ENCODE peak calls at places on chromosome 15, in six cellular contexts. H, J, C, N, O and D are unnamed samples. For H3K4me1, the result is how much of the 10 kb centered on the place peaks cover.

GRCh38 chr15:34206016-34206415 is 3.9 kb downstream of the KATNBL1 start:
- DNase-seq in H (peak), O (no peak), N (no peak), J (no peak), C (no peak), D (no peak)

GRCh38 chr15:28094732-28095521 is 4.2 kb downstream of the OCA2 start:
- DNase-seq in O (no peak), J (no peak), H (no peak), C (no peak), N (no peak), D (no peak)

GRCh38 chr15:101124731-101125558 is 126.9 kb downstream of the CHSY1 start:
- DNase-seq in H (peak), C (no peak), O (no peak), J (no peak), N (peak), D (no peak)

GRCh38 chr15:81054236-81054635 is 53.5 kb downstream of the TLNRD1 start:
- DNase-seq in J (no peak), H (peak), N (no peak), O (no peak), C (no peak), D (no peak)

GRCh38 chr15:99982662-99983061 is 249.4 kb upstream of the LYSMD4 start:
- DNase-seq in J (no peak), O (no peak), C (no peak), H (no peak), N (no peak), D (no peak)

GRCh38 chr15:50066202-50066601 is 52.8 kb downstream of the ATP8B4 start:
- DNase-seq in H (peak), N (no peak), O (no peak), C (no peak), J (no peak), D (no peak)

GRCh38 chr15:68581725-68582124 is 2.9 kb downstream of the CORO2B start:
- DNase-seq in J (peak), N (no peak), C (no peak), H (no peak), O (no peak), D (no peak)

GRCh38 chr15:90231028-90232017 is 2.4 kb downstream of the CIB1 start:
- DNase-seq in J (peak), H (no peak), N (no peak), O (peak), C (no peak), D (no peak)

GRCh38 chr15:26772588-26773484 is at the start of gene GABRB3:
- DNase-seq in O (no peak), N (no peak), J (no peak), H (peak), C (peak), D (no peak)

GRCh38 chr15:48330045-48330840 is 986 bp upstream of the DUT start:
- DNase-seq in J (no peak), N (peak), C (no peak), H (peak), O (no peak), D (peak)

GRCh38 chr15:74817370-74817737 is 4.7 kb downstream of the LMAN1L start:
- DNase-seq in J (no peak), H (peak), N (peak), C (no peak), O (no peak), D (peak)

GRCh38 chr15:89396723-89397652 is 62.4 kb upstream of the POLG start:
- DNase-seq in J (no peak), H (no peak), O (no peak), C (no peak), N (no peak), D (no peak)

GRCh38 chr15:63948436-63948835 is 97.8 kb downstream of the DAPK2 start:
- DNase-seq in J (no peak), O (no peak), C (no peak), N (no peak), H (no peak), D (no peak)

GRCh38 chr15:39539466-39539865 is 41.4 kb upstream of the THBS1 start:
- DNase-seq in H (peak), N (no peak), O (no peak), C (no peak), J (no peak), D (no peak)

GRCh38 chr15:51205050-51205707 is 110.5 kb upstream of the TNFAIP8L3 start:
- DNase-seq in J (no peak), O (no peak), C (no peak), N (no peak), H (no peak), D (no peak)

GRCh38 chr15:69031013-69032001 is 16.8 kb downstream of the NOX5 start:
- DNase-seq in H (peak), N (peak), J (no peak), C (peak), O (no peak), D (peak)

GRCh38 chr15:45094358-45094730 is 19.6 kb downstream of the DUOX2 start:
- DNase-seq in H (no peak), O (no peak), J (no peak), N (no peak), C (no peak), D (no peak)

GRCh38 chr15:30940359-30940758 is 36.6 kb downstream of the FAN1 start:
- DNase-seq in C (no peak), N (no peak), J (no peak), H (no peak), O (no peak), D (no peak)

GRCh38 chr15:67968564-67969440 is 85.3 kb upstream of the PIAS1 start:
- DNase-seq in J (no peak), N (no peak), H (no peak), C (peak), O (no peak), D (no peak)

DNA sequence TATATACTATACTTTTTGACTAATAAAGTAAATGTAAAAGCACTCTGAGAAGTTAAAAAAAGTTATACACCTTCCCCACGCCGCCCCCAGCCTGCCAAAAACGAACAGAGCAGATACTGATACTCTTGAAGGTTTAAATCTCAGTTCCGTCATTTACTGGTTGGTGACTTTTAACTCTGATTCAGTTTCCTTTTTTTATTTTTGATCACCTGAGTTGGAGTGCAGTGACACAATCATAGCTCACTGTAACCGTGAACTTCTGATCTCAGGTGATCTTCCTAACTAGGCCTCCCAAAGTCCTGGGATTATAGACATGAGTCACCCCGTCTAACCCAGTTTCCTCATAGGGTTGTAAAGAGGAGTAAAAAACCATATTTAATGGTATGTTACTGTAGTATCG is 3.3 kb upstream of the TIPIN start:
- DNase-seq in H (no peak), J (peak), C (no peak), N (no peak), O (no peak), D (peak)
- H2AFZ ChIP-seq in H (no peak), J (peak), C (no peak), N (no peak), O (no peak), D (peak)

DNA sequence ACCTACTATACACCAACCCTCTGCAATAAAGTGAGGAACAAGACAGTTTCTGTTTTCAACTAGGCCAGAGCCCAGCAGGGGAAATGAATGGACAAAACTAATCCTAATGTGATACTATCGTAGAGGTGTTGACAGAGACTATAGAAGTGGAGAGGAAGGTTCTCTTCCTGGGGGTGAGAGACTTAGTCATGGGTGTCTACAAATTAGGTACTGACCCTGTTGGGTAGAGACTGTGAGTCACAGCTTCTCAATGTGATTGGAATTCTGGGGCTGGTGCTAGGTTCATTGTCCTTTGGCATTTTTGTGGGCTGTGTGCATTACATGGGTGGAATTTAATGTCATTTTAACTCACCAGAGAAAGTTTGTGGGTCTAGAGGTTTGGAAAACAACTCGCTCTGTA is 79.3 kb downstream of the ADAMTSL3 start:
- DNase-seq in H (peak), O (no peak), J (no peak), N (no peak), C (no peak), D (peak)
- H3K4me2 ChIP-seq in H (no peak), O (no peak), J (no peak), N (no peak), C (no peak), D (peak)

DNA sequence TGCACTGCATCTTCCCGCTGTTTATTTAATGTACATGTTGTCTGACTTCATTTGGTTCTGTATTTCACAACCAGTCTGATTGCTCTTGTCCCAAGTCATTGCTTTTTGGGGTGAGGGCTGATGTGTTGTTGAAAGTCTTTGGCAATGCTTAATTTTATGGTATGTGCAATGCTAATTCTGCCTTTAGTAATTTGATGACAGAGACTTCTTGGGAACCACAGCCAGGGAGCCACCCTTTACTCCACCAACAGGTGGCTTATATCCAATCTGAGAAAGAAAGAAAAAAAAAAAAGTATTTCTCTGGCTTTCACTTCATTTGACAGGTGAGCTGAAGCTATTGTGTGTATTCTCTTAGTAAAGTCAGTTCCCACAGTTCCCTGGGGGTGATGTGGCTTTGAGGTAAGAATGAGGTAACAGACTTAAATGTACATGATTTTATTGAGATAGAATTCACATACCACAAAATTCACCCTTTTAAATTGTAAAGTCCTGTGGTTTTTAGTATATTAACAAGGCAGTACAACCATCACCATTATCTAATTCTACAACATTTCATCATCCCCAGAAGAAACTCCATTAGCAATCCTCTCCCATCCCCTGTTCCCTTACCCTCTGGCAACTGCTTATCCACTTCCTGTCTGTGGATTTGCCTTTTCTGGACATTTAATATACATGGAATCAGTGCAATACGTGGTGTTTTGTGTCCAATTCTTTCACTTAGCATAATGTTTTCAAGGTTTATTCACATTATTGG is 97.3 kb downstream of the SLCO3A1 start:
- DNase-seq in J (no peak), N (no peak), C (no peak), H (peak), O (peak), D (no peak)
- H3K4me1 ChIP-seq in J (under half), N (under half), C (under half), H (under half), O (under half), D (half or more)

GRCh38 chr15:42510258-42511009 is 15.0 kb downstream of the SNAP23 start:
- DNase-seq in C (no peak), O (no peak), H (peak), N (no peak), J (no peak), D (peak)

GRCh38 chr15:42511010-42511396 is 15.6 kb downstream of the SNAP23 start:
- DNase-seq in N (peak), J (no peak), O (no peak), H (peak), C (no peak), D (no peak)

GRCh38 chr15:42508263-42508690 is 12.8 kb downstream of the SNAP23 start:
- DNase-seq in O (no peak), N (no peak), C (no peak), J (no peak), H (no peak), D (no peak)

GRCh38 chr15:42504631-42505030 is 9.2 kb downstream of the SNAP23 start:
- DNase-seq in C (no peak), N (peak), J (no peak), O (no peak), H (peak), D (no peak)

DNA sequence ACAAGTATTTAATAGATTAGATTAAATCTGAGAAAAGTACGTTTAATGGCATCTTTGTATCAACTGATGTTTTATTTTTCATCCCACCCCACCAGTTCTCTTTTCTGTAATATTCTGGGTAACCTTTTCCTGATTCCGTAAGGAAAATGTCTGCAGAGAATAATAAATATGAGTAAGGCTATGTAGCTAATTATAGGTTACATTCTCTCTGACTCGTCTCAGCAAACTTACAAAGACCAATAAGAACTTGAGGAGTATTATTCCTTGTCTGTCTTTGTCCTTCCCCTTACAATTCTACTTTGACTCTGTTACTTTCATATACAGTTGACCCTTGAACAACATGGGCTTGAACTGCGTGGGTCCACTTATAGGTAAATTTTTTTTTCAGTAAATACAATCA is 12.1 kb downstream of the SNAP23 start:
- DNase-seq in H (no peak), J (no peak), O (no peak), C (no peak), N (no peak), D (peak)
- H2AFZ ChIP-seq in H (no peak), J (no peak), O (no peak), C (no peak), N (no peak), D (no peak)

DNA sequence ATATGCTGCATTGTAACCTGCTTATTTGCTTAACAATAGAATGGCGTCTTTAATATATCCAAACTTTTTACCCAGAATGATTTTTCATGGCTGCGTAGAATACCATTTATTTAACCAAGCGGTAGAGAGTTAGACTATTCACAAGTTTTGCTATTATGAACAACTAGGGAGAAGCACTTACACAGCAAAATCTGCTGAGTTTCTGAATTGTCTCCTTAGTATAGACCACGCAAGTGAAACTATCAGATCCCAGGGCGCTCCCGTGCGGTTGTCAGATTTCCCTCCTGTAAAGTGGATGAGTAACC is 12.6 kb upstream of the ADPGK start:
- DNase-seq in H (peak), J (no peak), O (no peak), C (no peak), N (no peak), D (no peak)
- H3K4me2 ChIP-seq in H (peak), J (peak), O (no peak), C (no peak), N (peak), D (no peak)

DNA sequence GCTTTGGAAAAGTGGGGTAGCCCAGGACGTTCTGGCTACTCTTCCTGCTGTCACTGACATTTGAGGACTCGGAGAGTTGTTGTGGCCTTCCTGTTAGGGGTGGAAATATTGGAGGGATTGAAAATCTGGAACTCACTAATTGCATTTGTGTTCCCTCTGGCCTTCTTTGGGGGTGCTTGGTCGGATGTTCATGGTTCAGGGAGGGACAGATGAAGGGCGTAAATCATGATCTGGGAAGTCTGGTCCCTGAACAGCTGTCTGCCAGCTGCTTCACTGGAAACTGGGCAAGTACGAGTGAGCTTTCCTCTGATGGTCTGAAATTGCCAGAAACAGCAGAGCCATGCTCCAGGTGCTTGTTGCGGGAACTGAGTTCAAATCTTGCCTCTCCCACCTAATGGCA is 327.8 kb upstream of the C2CD4B start:
- DNase-seq in O (no peak), J (no peak), C (no peak), N (no peak), H (no peak), D (no peak)
- H3K4me1 ChIP-seq in O (under half), J (under half), C (under half), N (under half), H (under half), D (under half)

GRCh38 chr15:71274448-71274798 is 159.2 kb downstream of the THSD4 start:
- DNase-seq in N (no peak), H (no peak), C (no peak), J (no peak), O (no peak), D (no peak)

GRCh38 chr15:71276355-71276665 is 161.0 kb downstream of the THSD4 start:
- DNase-seq in C (no peak), J (no peak), N (no peak), O (no peak), H (no peak), D (peak)

GRCh38 chr15:71273731-71274447 is 158.6 kb downstream of the THSD4 start:
- DNase-seq in N (no peak), C (no peak), J (no peak), O (no peak), H (peak), D (no peak)

GRCh38 chr15:71275566-71276354 is 160.5 kb downstream of the THSD4 start:
- DNase-seq in J (no peak), C (no peak), N (no peak), H (no peak), O (no peak), D (no peak)

GRCh38 chr15:71275098-71275497 is 159.8 kb downstream of the THSD4 start:
- DNase-seq in C (no peak), N (peak), H (peak), O (no peak), J (no peak), D (peak)
- H2AFZ ChIP-seq in C (no peak), N (peak), H (no peak), O (no peak), J (no peak), D (no peak)

GRCh38 chr15:58865420-58865880 is 68.0 kb downstream of the SLTM start:
- DNase-seq in C (no peak), H (no peak), O (no peak), N (no peak), J (no peak), D (peak)
- H3K4me2 ChIP-seq in C (peak), H (peak), O (no peak), N (no peak), J (no peak), D (peak)

GRCh38 chr15:41504751-41505492 is 8.7 kb downstream of the LTK start:
- DNase-seq in C (no peak), O (no peak), N (no peak), H (no peak), J (no peak), D (no peak)
- H3K4me1 ChIP-seq in C (under half), O (under half), N (under half), H (under half), J (under half), D (under half)

GRCh38 chr15:66907826-66908502 is 157.4 kb upstream of the SMAD3 start:
- DNase-seq in J (peak), H (peak), C (no peak), O (no peak), N (no peak), D (no peak)
- H2AFZ ChIP-seq in J (peak), H (peak), C (peak), O (no peak), N (no peak), D (no peak)